ENCODE peak calls at places on chromosomes 12 and 14, in ten cellular contexts. One of them, this sample, is unnamed.

GRCh38 chr12:6548556-6549378 is 7.1 kb downstream of the IFFO1 start:
- DNase-seq in GM12892: no peak
- DNase-seq in prostate gland: no peak
- DNase-seq in K562: no peak
- DNase-seq in erythroblast: no peak
- DNase-seq in A549: no peak
- DNase-seq in stomach: no peak
- DNase-seq in breast epithelium: no peak
- DNase-seq in body of pancreas: no peak
- DNase-seq in GM12891: no peak
- DNase-seq in this sample: no peak

GRCh38 chr14:78136695-78137094 is 33.5 kb upstream of the NRXN3 start:
- DNase-seq in GM12892: no peak
- DNase-seq in body of pancreas: no peak
- DNase-seq in K562: no peak
- DNase-seq in prostate gland: no peak
- DNase-seq in GM12891: no peak
- DNase-seq in A549: no peak
- DNase-seq in erythroblast: no peak
- DNase-seq in stomach: no peak
- DNase-seq in breast epithelium: no peak
- DNase-seq in this sample: no peak

GRCh38 chr12:109697877-109698468 is 15.7 kb upstream of the FAM222A start:
- DNase-seq in stomach: no peak
- DNase-seq in A549: no peak
- DNase-seq in K562: peak
- DNase-seq in breast epithelium: no peak
- DNase-seq in GM12892: no peak
- DNase-seq in erythroblast: peak
- DNase-seq in prostate gland: no peak
- DNase-seq in body of pancreas: no peak
- DNase-seq in GM12891: no peak
- DNase-seq in this sample: no peak

GRCh38 chr12:109720856-109721189 is 7.2 kb downstream of the FAM222A start:
- DNase-seq in breast epithelium: no peak
- DNase-seq in GM12891: no peak
- DNase-seq in erythroblast: no peak
- DNase-seq in prostate gland: no peak
- DNase-seq in stomach: no peak
- DNase-seq in GM12892: no peak
- DNase-seq in K562: no peak
- DNase-seq in body of pancreas: no peak
- DNase-seq in A549: no peak
- DNase-seq in this sample: no peak

GRCh38 chr12:120249875-120250795 is 15.4 kb downstream of the PXN start:
- DNase-seq in erythroblast: no peak
- DNase-seq in GM12892: no peak
- DNase-seq in prostate gland: no peak
- DNase-seq in GM12891: no peak
- DNase-seq in body of pancreas: no peak
- DNase-seq in stomach: no peak
- DNase-seq in K562: no peak
- DNase-seq in A549: no peak
- DNase-seq in breast epithelium: no peak
- DNase-seq in this sample: no peak

GRCh38 chr12:60263146-60263545 is 667.3 kb downstream of the SLC16A7 start:
- DNase-seq in body of pancreas: no peak
- DNase-seq in erythroblast: no peak
- DNase-seq in GM12891: no peak
- DNase-seq in prostate gland: no peak
- DNase-seq in stomach: no peak
- DNase-seq in GM12892: no peak
- DNase-seq in K562: no peak
- DNase-seq in breast epithelium: no peak
- DNase-seq in A549: no peak
- DNase-seq in this sample: no peak

GRCh38 chr12:34398706-34399630 is 376.7 kb downstream of the ALG10 start:
- DNase-seq in K562: peak
- DNase-seq in A549: no peak
- DNase-seq in GM12891: no peak
- DNase-seq in prostate gland: peak
- DNase-seq in breast epithelium: peak
- DNase-seq in body of pancreas: peak
- DNase-seq in stomach: peak
- DNase-seq in erythroblast: no peak
- DNase-seq in GM12892: no peak
- DNase-seq in this sample: peak

GRCh38 chr12:57838594-57839302 is 7.8 kb downstream of the CTDSP2 start:
- DNase-seq in erythroblast: peak
- DNase-seq in GM12892: no peak
- DNase-seq in K562: no peak
- DNase-seq in body of pancreas: no peak
- DNase-seq in prostate gland: no peak
- DNase-seq in A549: no peak
- DNase-seq in breast epithelium: no peak
- DNase-seq in GM12891: no peak
- DNase-seq in stomach: no peak
- DNase-seq in this sample: no peak

GRCh38 chr12:71469235-71469873 is 29.8 kb downstream of the LGR5 start:
- DNase-seq in stomach: no peak
- DNase-seq in erythroblast: no peak
- DNase-seq in prostate gland: no peak
- DNase-seq in A549: no peak
- DNase-seq in breast epithelium: no peak
- DNase-seq in body of pancreas: no peak
- DNase-seq in K562: peak
- DNase-seq in GM12891: no peak
- DNase-seq in GM12892: no peak
- DNase-seq in this sample: no peak

GRCh38 chr14:68147331-68147730 is 327.8 kb downstream of the RAD51B start:
- DNase-seq in GM12892: no peak
- DNase-seq in prostate gland: no peak
- DNase-seq in K562: no peak
- DNase-seq in GM12891: no peak
- DNase-seq in body of pancreas: no peak
- DNase-seq in erythroblast: no peak
- DNase-seq in A549: no peak
- DNase-seq in stomach: no peak
- DNase-seq in breast epithelium: no peak
- DNase-seq in this sample: no peak

GRCh38 chr14:102516531-102517411 is 7.2 kb upstream of the ANKRD9 start:
- DNase-seq in prostate gland: no peak
- DNase-seq in K562: peak
- DNase-seq in GM12892: peak
- DNase-seq in erythroblast: peak
- DNase-seq in GM12891: peak
- DNase-seq in stomach: peak
- DNase-seq in A549: peak
- DNase-seq in body of pancreas: peak
- DNase-seq in breast epithelium: no peak
- DNase-seq in this sample: peak

GRCh38 chr12:91777268-91777997 is 368.2 kb downstream of the BTG1 start:
- DNase-seq in breast epithelium: no peak
- DNase-seq in GM12892: no peak
- DNase-seq in K562: no peak
- DNase-seq in A549: peak
- DNase-seq in erythroblast: no peak
- DNase-seq in prostate gland: no peak
- DNase-seq in body of pancreas: no peak
- DNase-seq in stomach: no peak
- DNase-seq in GM12891: no peak
- DNase-seq in this sample: no peak

GRCh38 chr12:124449623-124450375 is 117.6 kb downstream of the NCOR2 start:
- DNase-seq in GM12892: no peak
- DNase-seq in A549: no peak
- DNase-seq in body of pancreas: no peak
- DNase-seq in erythroblast: no peak
- DNase-seq in stomach: no peak
- DNase-seq in breast epithelium: no peak
- DNase-seq in prostate gland: no peak
- DNase-seq in K562: no peak
- DNase-seq in GM12891: no peak
- DNase-seq in this sample: no peak

GRCh38 chr12:108823804-108824203 is 33.6 kb downstream of the SSH1 start:
- DNase-seq in A549: no peak
- DNase-seq in body of pancreas: no peak
- DNase-seq in GM12892: no peak
- DNase-seq in breast epithelium: no peak
- DNase-seq in prostate gland: no peak
- DNase-seq in K562: no peak
- DNase-seq in erythroblast: peak
- DNase-seq in stomach: no peak
- DNase-seq in GM12891: no peak
- DNase-seq in this sample: no peak

GRCh38 chr12:118016424-118017264 is at the start of gene RFC5:
- DNase-seq in breast epithelium: peak
- DNase-seq in prostate gland: peak
- DNase-seq in body of pancreas: peak
- DNase-seq in K562: peak
- DNase-seq in A549: peak
- DNase-seq in erythroblast: peak
- DNase-seq in GM12891: peak
- DNase-seq in GM12892: peak
- DNase-seq in stomach: peak
- DNase-seq in this sample: peak
- TF ChIP-seq POLR2A in breast epithelium: no peak
- TF ChIP-seq POLR2A in prostate gland: peak
- TF ChIP-seq POLR2A in body of pancreas: peak
- TF ChIP-seq POLR2A in K562: peak
- TF ChIP-seq POLR2A in A549: peak
- TF ChIP-seq POLR2A in erythroblast: peak
- TF ChIP-seq POLR2A in GM12891: peak
- TF ChIP-seq POLR2A in GM12892: peak
- TF ChIP-seq POLR2A in stomach: no peak
- TF ChIP-seq POLR2A in this sample: peak

DNA sequence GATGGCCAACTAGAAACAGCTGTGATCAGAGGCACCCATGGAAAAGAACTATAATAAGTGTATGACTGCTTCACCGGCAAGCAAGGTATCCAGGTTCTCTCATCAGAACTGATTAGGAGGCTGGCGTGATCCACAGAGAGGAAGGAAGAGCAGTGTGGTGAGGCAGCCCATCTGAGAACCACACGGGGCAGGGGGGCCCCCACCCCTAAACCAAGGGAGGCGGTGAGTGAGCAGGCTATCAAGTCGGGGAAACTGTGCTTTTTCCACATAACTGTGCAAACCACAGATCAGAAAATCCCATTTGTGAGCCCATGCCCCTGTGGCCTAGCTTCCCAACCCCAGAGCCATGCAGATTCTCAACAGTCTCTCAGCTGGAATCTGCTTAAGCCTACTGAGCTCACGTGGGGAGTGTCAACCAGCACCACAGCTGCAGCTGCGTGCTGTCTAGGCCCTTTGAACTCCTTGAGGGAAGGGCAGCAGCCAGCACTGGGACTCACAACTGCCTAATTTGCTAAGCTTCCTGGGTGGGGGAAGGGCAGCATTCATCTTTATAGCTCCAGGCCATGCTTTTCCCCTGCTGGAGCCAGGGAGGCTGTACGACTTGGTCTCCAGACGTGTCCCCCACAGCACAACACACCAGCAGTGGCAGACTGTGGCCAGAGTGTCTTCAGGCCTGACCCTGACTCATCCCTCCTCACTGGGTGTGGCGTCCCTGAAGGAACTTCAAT is 444.4 kb upstream of the ATP2B1 start:
- DNase-seq in K562: no peak
- DNase-seq in body of pancreas: no peak
- DNase-seq in breast epithelium: no peak
- DNase-seq in prostate gland: no peak
- DNase-seq in stomach: no peak
- DNase-seq in GM12892: no peak
- DNase-seq in GM12891: no peak
- DNase-seq in erythroblast: no peak
- DNase-seq in A549: no peak
- DNase-seq in this sample: no peak
- TF ChIP-seq POLR2A in K562: no peak
- TF ChIP-seq POLR2A in body of pancreas: no peak
- TF ChIP-seq POLR2A in breast epithelium: no peak
- TF ChIP-seq POLR2A in prostate gland: no peak
- TF ChIP-seq POLR2A in stomach: no peak
- TF ChIP-seq POLR2A in GM12892: no peak
- TF ChIP-seq POLR2A in GM12891: no peak
- TF ChIP-seq POLR2A in erythroblast: no peak
- TF ChIP-seq POLR2A in A549: no peak
- TF ChIP-seq POLR2A in this sample: no peak

GRCh38 chr12:55842681-55843429 is at the start of gene MMP19:
- DNase-seq in A549: no peak
- DNase-seq in erythroblast: no peak
- DNase-seq in GM12891: no peak
- DNase-seq in body of pancreas: peak
- DNase-seq in breast epithelium: no peak
- DNase-seq in stomach: no peak
- DNase-seq in prostate gland: no peak
- DNase-seq in K562: peak
- DNase-seq in GM12892: no peak
- DNase-seq in this sample: no peak
- TF ChIP-seq POLR2A in A549: no peak
- TF ChIP-seq POLR2A in erythroblast: no peak
- TF ChIP-seq POLR2A in GM12891: no peak
- TF ChIP-seq POLR2A in body of pancreas: peak
- TF ChIP-seq POLR2A in breast epithelium: peak
- TF ChIP-seq POLR2A in stomach: no peak
- TF ChIP-seq POLR2A in prostate gland: no peak
- TF ChIP-seq POLR2A in K562: no peak
- TF ChIP-seq POLR2A in GM12892: no peak
- TF ChIP-seq POLR2A in this sample: peak

DNA sequence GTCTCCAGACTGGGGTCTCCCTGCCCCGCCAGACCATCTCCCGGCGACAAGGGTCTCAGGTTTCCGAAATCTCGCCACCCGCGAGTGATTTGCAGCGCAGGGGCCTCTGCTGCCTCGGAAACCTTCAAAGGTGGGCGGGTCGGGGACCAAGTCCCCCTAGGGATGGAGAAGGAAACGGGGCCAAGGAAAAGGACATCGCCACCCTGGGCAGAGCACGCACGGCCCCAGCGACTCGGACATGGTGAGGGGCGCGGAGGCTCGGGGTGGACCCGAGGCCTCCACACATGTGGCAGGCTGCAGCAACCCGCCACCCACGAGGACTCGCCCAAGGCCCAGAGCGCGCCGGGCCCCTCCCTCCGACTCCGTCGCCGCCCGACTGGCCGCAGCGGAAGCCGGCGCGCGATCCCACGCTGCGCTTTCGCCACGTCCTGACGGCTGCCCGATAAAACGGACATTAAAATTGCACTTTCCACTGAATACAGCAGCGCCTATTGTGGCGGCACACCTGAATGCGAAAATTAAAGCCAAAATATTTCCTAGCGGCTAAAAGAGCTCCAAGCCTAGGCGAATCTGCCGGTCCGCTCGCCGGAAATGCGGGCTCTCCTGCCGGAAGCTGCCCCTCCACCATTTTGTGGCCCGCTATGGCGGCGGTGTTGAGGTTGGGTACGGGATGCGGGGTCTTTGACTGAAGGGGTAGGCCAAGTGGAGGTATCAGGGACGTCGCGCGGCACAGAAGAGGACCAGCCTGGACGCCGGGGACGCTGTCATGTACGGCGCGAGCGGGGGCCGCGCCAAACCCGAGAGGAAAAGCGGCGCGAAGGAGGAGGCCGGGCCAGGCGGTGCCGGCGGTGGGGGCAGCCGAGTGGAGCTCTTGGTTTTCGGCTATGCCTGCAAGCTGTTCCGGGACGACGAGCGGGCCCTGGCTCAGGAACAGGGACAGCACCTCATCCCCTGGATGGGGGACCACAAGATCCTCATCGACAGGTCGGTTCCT is at the start of gene SFSWAP:
- DNase-seq in body of pancreas: peak
- DNase-seq in breast epithelium: peak
- DNase-seq in A549: peak
- DNase-seq in GM12892: peak
- DNase-seq in prostate gland: peak
- DNase-seq in GM12891: peak
- DNase-seq in erythroblast: peak
- DNase-seq in K562: peak
- DNase-seq in stomach: peak
- DNase-seq in this sample: peak
- TF ChIP-seq POLR2A in body of pancreas: peak
- TF ChIP-seq POLR2A in breast epithelium: peak
- TF ChIP-seq POLR2A in A549: peak
- TF ChIP-seq POLR2A in GM12892: peak
- TF ChIP-seq POLR2A in prostate gland: no peak
- TF ChIP-seq POLR2A in GM12891: peak
- TF ChIP-seq POLR2A in erythroblast: peak
- TF ChIP-seq POLR2A in K562: peak
- TF ChIP-seq POLR2A in stomach: no peak
- TF ChIP-seq POLR2A in this sample: peak

This sample was measured in transverse colon.